ENCODE peak calls at places on chromosome 6, in eight cellular contexts. One of them, this sample, is unnamed.

GRCh38 chr6:84358581-84358980 is 131.1 kb upstream of the CEP162 start:
- DNase-seq in mammary epithelial cell: no peak
- DNase-seq in mesenchymal stem cell: no peak
- DNase-seq in OCI-LY7: no peak
- DNase-seq in H1: no peak
- DNase-seq in SJSA1: peak; percentile 93
- DNase-seq in IMR-90: no peak
- DNase-seq in effector memory CD4-positive, alpha-beta T cell: no peak
- DNase-seq in this sample: no peak

GRCh38 chr6:37481793-37482192 is 17.9 kb downstream of the CCDC167 start:
- DNase-seq in mesenchymal stem cell: no peak
- DNase-seq in H1: no peak
- DNase-seq in SJSA1: no peak
- DNase-seq in IMR-90: no peak
- DNase-seq in mammary epithelial cell: no peak
- DNase-seq in effector memory CD4-positive, alpha-beta T cell: no peak
- DNase-seq in OCI-LY7: no peak
- DNase-seq in this sample: no peak

GRCh38 chr6:33304216-33304615 is 5.5 kb upstream of the RGL2 start:
- DNase-seq in effector memory CD4-positive, alpha-beta T cell: no peak
- DNase-seq in IMR-90: no peak
- DNase-seq in OCI-LY7: no peak
- DNase-seq in mesenchymal stem cell: no peak
- DNase-seq in H1: no peak
- DNase-seq in mammary epithelial cell: no peak
- DNase-seq in SJSA1: no peak
- DNase-seq in this sample: no peak

GRCh38 chr6:128511518-128511917 is 8.9 kb downstream of the PTPRK start:
- DNase-seq in mesenchymal stem cell: peak; percentile 74
- DNase-seq in OCI-LY7: no peak
- DNase-seq in H1: no peak
- DNase-seq in effector memory CD4-positive, alpha-beta T cell: no peak
- DNase-seq in mammary epithelial cell: peak; percentile 94
- DNase-seq in IMR-90: peak; percentile 69
- DNase-seq in SJSA1: no peak
- DNase-seq in this sample: no peak

GRCh38 chr6:25052181-25052580 is 116.4 kb upstream of the RIPOR2 start:
- DNase-seq in SJSA1: no peak
- DNase-seq in mammary epithelial cell: peak; percentile 4
- DNase-seq in effector memory CD4-positive, alpha-beta T cell: no peak
- DNase-seq in mesenchymal stem cell: no peak
- DNase-seq in OCI-LY7: no peak
- DNase-seq in H1: no peak
- DNase-seq in IMR-90: no peak
- DNase-seq in this sample: no peak

GRCh38 chr6:80363501-80363900 is 257.0 kb downstream of the BCKDHB start:
- DNase-seq in H1: no peak
- DNase-seq in OCI-LY7: no peak
- DNase-seq in IMR-90: peak; percentile 25
- DNase-seq in mammary epithelial cell: no peak
- DNase-seq in SJSA1: no peak
- DNase-seq in mesenchymal stem cell: no peak
- DNase-seq in effector memory CD4-positive, alpha-beta T cell: no peak
- DNase-seq in this sample: peak; percentile 56

GRCh38 chr6:44606976-44607375 is 219.5 kb downstream of the CDC5L start:
- DNase-seq in H1: no peak
- DNase-seq in OCI-LY7: no peak
- DNase-seq in mesenchymal stem cell: no peak
- DNase-seq in effector memory CD4-positive, alpha-beta T cell: no peak
- DNase-seq in SJSA1: no peak
- DNase-seq in IMR-90: no peak
- DNase-seq in mammary epithelial cell: no peak
- DNase-seq in this sample: no peak

GRCh38 chr6:19356692-19357091 is 480.5 kb upstream of the ID4 start:
- DNase-seq in mammary epithelial cell: peak; percentile 82
- DNase-seq in SJSA1: no peak
- DNase-seq in OCI-LY7: no peak
- DNase-seq in mesenchymal stem cell: no peak
- DNase-seq in IMR-90: no peak
- DNase-seq in H1: no peak
- DNase-seq in effector memory CD4-positive, alpha-beta T cell: no peak
- DNase-seq in this sample: no peak

GRCh38 chr6:41784581-41785171 is 2.8 kb upstream of the TOMM6 start:
- DNase-seq in IMR-90: no peak
- DNase-seq in mammary epithelial cell: no peak
- DNase-seq in OCI-LY7: peak; percentile 27
- DNase-seq in H1: no peak
- DNase-seq in SJSA1: no peak
- DNase-seq in effector memory CD4-positive, alpha-beta T cell: no peak
- DNase-seq in mesenchymal stem cell: no peak
- DNase-seq in this sample: peak; percentile 90

GRCh38 chr6:21019614-21020013 is 485.4 kb downstream of the CDKAL1 start:
- DNase-seq in H1: no peak
- DNase-seq in IMR-90: peak; percentile 25
- DNase-seq in mammary epithelial cell: no peak
- DNase-seq in mesenchymal stem cell: no peak
- DNase-seq in effector memory CD4-positive, alpha-beta T cell: no peak
- DNase-seq in SJSA1: no peak
- DNase-seq in OCI-LY7: no peak
- DNase-seq in this sample: no peak

GRCh38 chr6:3913077-3913957 is 64.1 kb downstream of the FAM50B start:
- DNase-seq in OCI-LY7: no peak
- DNase-seq in effector memory CD4-positive, alpha-beta T cell: no peak
- DNase-seq in mesenchymal stem cell: peak; percentile 80
- DNase-seq in H1: peak; percentile 7
- DNase-seq in mammary epithelial cell: peak; percentile 96
- DNase-seq in SJSA1: peak; percentile 93
- DNase-seq in IMR-90: peak; percentile 99
- DNase-seq in this sample: peak; percentile 91

GRCh38 chr6:148723484-148723883 is 23.3 kb upstream of the UST start:
- DNase-seq in mammary epithelial cell: peak; percentile 16
- DNase-seq in IMR-90: peak; percentile 96
- DNase-seq in effector memory CD4-positive, alpha-beta T cell: no peak
- DNase-seq in OCI-LY7: no peak
- DNase-seq in mesenchymal stem cell: peak; percentile 65
- DNase-seq in H1: no peak
- DNase-seq in SJSA1: no peak
- DNase-seq in this sample: peak; percentile 84

DNA sequence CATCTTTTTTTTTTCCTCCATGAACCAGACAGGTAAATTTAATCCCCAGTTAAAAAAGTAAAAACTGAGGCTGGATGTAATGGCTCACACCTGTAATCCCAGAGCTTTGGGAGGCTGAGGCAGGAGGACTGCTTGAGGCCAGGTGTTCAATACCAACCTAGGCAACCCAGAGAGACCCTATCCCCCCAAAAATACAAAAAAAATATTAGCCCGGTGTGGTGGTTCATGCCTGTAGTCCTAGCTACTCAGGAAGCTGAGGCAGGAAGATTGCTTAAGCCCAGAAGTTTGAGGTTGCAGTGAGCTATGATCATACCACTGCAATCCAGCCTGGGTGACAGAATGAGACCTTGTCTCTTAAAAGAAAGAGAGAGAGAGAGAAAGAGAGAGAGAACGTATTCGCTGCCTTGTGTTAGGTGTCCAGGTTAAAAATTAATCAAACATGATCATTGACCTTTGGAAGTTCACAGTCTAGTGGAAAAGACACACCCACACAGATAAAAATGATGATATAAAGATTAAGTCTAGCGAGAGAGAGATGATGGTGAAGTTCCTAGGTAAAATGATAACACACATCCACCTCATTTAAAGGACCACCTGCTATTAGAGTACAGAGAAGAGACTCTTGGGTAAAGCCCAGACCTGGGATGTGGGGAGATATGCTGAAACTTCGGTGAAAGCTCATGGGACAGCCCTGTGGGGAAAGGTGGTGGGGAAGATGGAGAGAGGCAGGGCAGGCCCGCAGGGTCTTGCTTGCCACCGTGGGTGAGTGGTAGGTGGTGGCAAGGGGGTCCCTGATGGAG is 4.8 kb upstream of the NHSL1 start:
- DNase-seq in IMR-90: no peak
- DNase-seq in mammary epithelial cell: no peak
- DNase-seq in mesenchymal stem cell: no peak
- DNase-seq in OCI-LY7: no peak
- DNase-seq in effector memory CD4-positive, alpha-beta T cell: no peak
- DNase-seq in H1: no peak
- DNase-seq in SJSA1: no peak
- DNase-seq in this sample: no peak
- H3K4me1 ChIP-seq in IMR-90: peaks cover 2% of the 10 kb centered on the region
- H3K4me1 ChIP-seq in mammary epithelial cell: peaks cover 7% of the 10 kb centered on the region
- H3K4me1 ChIP-seq in mesenchymal stem cell: peaks cover 6% of the 10 kb centered on the region
- H3K4me1 ChIP-seq in OCI-LY7: peaks cover 12% of the 10 kb centered on the region
- H3K4me1 ChIP-seq in effector memory CD4-positive, alpha-beta T cell: no peaks in the 10 kb centered on the region
- H3K4me1 ChIP-seq in H1: peaks cover 5% of the 10 kb centered on the region
- H3K4me1 ChIP-seq in SJSA1: no peaks in the 10 kb centered on the region
- H3K4me1 ChIP-seq in this sample: no peaks in the 10 kb centered on the region

DNA sequence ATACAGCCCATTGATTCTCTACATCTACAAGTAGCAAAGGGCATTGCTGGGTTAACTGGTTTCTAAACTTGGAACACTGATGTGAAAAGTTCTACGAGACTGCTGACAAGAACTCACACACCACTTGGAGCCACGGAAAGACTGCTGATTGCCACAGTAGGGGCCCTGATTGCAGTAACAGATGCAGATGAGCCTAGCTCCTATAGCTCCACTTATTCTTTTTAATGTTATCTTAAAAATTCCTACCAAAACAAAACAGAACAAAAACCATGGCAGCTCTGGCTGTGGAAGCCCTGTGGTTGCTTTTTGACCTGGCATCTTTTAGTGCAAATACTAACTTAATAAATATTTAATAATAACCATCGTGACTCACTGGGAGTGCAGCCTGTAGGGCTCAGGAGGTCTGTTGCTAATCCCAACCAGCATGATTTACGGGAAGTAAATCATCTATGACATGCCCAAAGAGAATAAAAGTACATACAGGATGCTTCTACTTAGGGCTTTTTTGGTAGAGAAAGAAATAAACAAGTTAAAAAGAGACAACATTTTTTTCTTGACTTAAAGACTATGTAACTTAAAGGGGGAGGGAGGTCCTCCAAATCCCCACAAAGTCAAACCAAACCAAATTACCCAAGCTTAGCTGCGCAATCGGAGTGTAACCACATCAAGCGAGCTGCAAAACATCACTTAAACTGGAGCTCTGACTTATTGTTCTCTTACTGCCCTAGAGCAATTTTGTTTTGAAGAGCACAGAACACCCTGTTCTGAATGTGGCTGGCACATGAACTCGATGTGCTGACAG is 87.2 kb downstream of the FKBP5 start:
- DNase-seq in IMR-90: peak; percentile 93
- DNase-seq in H1: no peak
- DNase-seq in effector memory CD4-positive, alpha-beta T cell: peak; percentile 68
- DNase-seq in SJSA1: peak; percentile 64
- DNase-seq in mesenchymal stem cell: peak; percentile 97
- DNase-seq in mammary epithelial cell: peak; percentile 84
- DNase-seq in OCI-LY7: no peak
- DNase-seq in this sample: no peak
- H3K4me1 ChIP-seq in IMR-90: peaks cover 12% of the 10 kb centered on the region
- H3K4me1 ChIP-seq in H1: peaks cover 10% of the 10 kb centered on the region
- H3K4me1 ChIP-seq in effector memory CD4-positive, alpha-beta T cell: peaks cover 81% of the 10 kb centered on the region
- H3K4me1 ChIP-seq in SJSA1: peaks cover 55% of the 10 kb centered on the region
- H3K4me1 ChIP-seq in mesenchymal stem cell: peaks cover 12% of the 10 kb centered on the region
- H3K4me1 ChIP-seq in mammary epithelial cell: peaks cover 67% of the 10 kb centered on the region
- H3K4me1 ChIP-seq in OCI-LY7: peaks cover 6% of the 10 kb centered on the region
- H3K4me1 ChIP-seq in this sample: peaks cover 43% of the 10 kb centered on the region

DNA sequence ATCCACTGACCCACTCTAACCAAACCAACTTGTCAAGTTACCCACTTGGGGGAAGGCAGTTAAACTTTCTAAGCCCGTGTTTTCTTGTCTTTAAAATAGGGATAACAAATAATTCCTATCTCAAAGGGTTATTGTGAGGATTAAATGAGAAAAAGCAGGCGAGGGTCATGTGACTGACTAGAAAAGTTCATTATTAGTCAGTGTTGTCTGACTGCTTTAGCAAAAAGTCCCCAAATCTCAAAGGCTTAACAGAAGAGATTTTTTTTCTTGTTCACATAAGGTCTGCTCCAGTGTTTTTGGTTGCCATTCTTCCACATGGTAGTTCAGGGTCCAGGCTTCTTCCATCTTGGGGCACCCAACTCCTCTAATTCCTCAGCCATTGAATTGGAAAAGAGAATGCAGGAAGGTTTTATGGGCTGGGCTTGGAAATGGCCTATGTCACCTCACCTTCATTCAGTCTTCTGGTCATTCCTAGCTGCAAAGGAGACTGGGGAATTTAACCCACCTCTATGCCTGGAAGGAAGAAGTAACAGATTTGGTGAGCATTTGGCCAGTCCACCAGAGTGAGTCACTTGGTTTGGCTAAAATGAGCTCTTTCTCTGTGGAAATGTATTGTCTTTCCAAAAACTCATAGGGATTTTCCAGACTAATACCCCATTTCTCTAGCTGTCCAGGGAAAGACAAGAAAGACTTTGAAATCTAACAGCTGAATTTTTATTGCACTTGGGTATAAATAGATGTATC is 77.0 kb downstream of the CAP2 start:
- DNase-seq in SJSA1: no peak
- DNase-seq in mesenchymal stem cell: no peak
- DNase-seq in H1: peak; percentile 10
- DNase-seq in effector memory CD4-positive, alpha-beta T cell: no peak
- DNase-seq in OCI-LY7: no peak
- DNase-seq in mammary epithelial cell: no peak
- DNase-seq in IMR-90: peak; percentile 47
- DNase-seq in this sample: no peak
- H3K4me1 ChIP-seq in SJSA1: peaks cover 35% of the 10 kb centered on the region
- H3K4me1 ChIP-seq in mesenchymal stem cell: peaks cover 8% of the 10 kb centered on the region
- H3K4me1 ChIP-seq in H1: no peaks in the 10 kb centered on the region
- H3K4me1 ChIP-seq in effector memory CD4-positive, alpha-beta T cell: no peaks in the 10 kb centered on the region
- H3K4me1 ChIP-seq in OCI-LY7: no peaks in the 10 kb centered on the region
- H3K4me1 ChIP-seq in mammary epithelial cell: no peaks in the 10 kb centered on the region
- H3K4me1 ChIP-seq in IMR-90: peaks cover 10% of the 10 kb centered on the region
- H3K4me1 ChIP-seq in this sample: peaks cover 18% of the 10 kb centered on the region

GRCh38 chr6:133699986-133700385 is 188.9 kb upstream of the TCF21 start:
- DNase-seq in IMR-90: peak; percentile 35
- DNase-seq in effector memory CD4-positive, alpha-beta T cell: no peak
- DNase-seq in mesenchymal stem cell: no peak
- DNase-seq in OCI-LY7: no peak
- DNase-seq in SJSA1: no peak
- DNase-seq in mammary epithelial cell: no peak
- DNase-seq in H1: no peak
- DNase-seq in this sample: no peak

GRCh38 chr6:133693565-133693964 is 195.3 kb upstream of the TCF21 start:
- DNase-seq in mesenchymal stem cell: no peak
- DNase-seq in H1: no peak
- DNase-seq in OCI-LY7: no peak
- DNase-seq in IMR-90: no peak
- DNase-seq in effector memory CD4-positive, alpha-beta T cell: no peak
- DNase-seq in SJSA1: no peak
- DNase-seq in mammary epithelial cell: no peak
- DNase-seq in this sample: no peak

GRCh38 chr6:133701633-133702331 is 187.1 kb upstream of the TCF21 start:
- DNase-seq in mesenchymal stem cell: peak; percentile 92
- DNase-seq in effector memory CD4-positive, alpha-beta T cell: no peak
- DNase-seq in OCI-LY7: no peak
- DNase-seq in mammary epithelial cell: no peak
- DNase-seq in H1: no peak
- DNase-seq in IMR-90: peak; percentile 48
- DNase-seq in SJSA1: no peak
- DNase-seq in this sample: peak; percentile 62

GRCh38 chr6:133697666-133698065 is 191.2 kb upstream of the TCF21 start:
- DNase-seq in mammary epithelial cell: no peak
- DNase-seq in effector memory CD4-positive, alpha-beta T cell: no peak
- DNase-seq in IMR-90: peak; percentile 16
- DNase-seq in mesenchymal stem cell: no peak
- DNase-seq in OCI-LY7: no peak
- DNase-seq in H1: no peak
- DNase-seq in SJSA1: no peak
- DNase-seq in this sample: no peak

GRCh38 chr6:133698272-133698671 is 190.6 kb upstream of the TCF21 start:
- DNase-seq in mesenchymal stem cell: no peak
- DNase-seq in OCI-LY7: no peak
- DNase-seq in effector memory CD4-positive, alpha-beta T cell: no peak
- DNase-seq in mammary epithelial cell: no peak
- DNase-seq in SJSA1: no peak
- DNase-seq in IMR-90: no peak
- DNase-seq in H1: no peak
- DNase-seq in this sample: no peak
- H3K4me1 ChIP-seq in mesenchymal stem cell: no peaks in the 10 kb centered on the region
- H3K4me1 ChIP-seq in OCI-LY7: no peaks in the 10 kb centered on the region
- H3K4me1 ChIP-seq in effector memory CD4-positive, alpha-beta T cell: no peaks in the 10 kb centered on the region
- H3K4me1 ChIP-seq in mammary epithelial cell: no peaks in the 10 kb centered on the region
- H3K4me1 ChIP-seq in SJSA1: no peaks in the 10 kb centered on the region
- H3K4me1 ChIP-seq in IMR-90: peaks cover 4% of the 10 kb centered on the region
- H3K4me1 ChIP-seq in H1: peaks cover 2% of the 10 kb centered on the region
- H3K4me1 ChIP-seq in this sample: peaks cover 2% of the 10 kb centered on the region

This sample was measured in osteoblast.